ENCODE peak calls at places on chromosomes 11 and 22, in ten cellular contexts. W is CD4-positive, alpha-beta T cell; J is psoas muscle; G is right atrium auricular region; C is CD8-positive, alpha-beta T cell; P is lung; H is adrenal gland; F is tibial nerve; A is kidney; S is effector memory CD4-positive, alpha-beta T cell. M is an unnamed sample. For H3K9me3, the result is how much of the 10 kb centered on the place peaks cover.

GRCh38 chr11:5476184-5476819 is 12.2 kb upstream of the OR52D1 start:
- DNase-seq in W (no peak), J (no peak), G (no peak), C (peak), P (no peak), H (peak), F (peak), A (no peak), S (no peak), M (no peak)

GRCh38 chr11:61782841-61783240 is 9.6 kb downstream of the TMEM258 start:
- DNase-seq in W (no peak), J (peak), G (no peak), C (no peak), P (no peak), H (no peak), F (no peak), A (peak), S (no peak), M (no peak)

GRCh38 chr11:67640021-67640757 is 626 bp upstream of the TBX10 start:
- DNase-seq in W (peak), J (peak), G (no peak), C (peak), P (peak), H (peak), F (peak), A (peak), S (no peak), M (peak)

GRCh38 chr11:102914238-102915043 is 39.7 kb upstream of the MMP12 start:
- DNase-seq in W (no peak), J (no peak), G (no peak), C (no peak), P (no peak), H (peak), F (peak), A (no peak), S (no peak), M (no peak)

GRCh38 chr11:125223901-125224331 is 59.4 kb downstream of the PKNOX2 start:
- DNase-seq in W (no peak), J (no peak), G (no peak), C (no peak), P (no peak), H (no peak), F (no peak), A (no peak), S (no peak), M (no peak)

GRCh38 chr11:19259487-19260345 is 19.0 kb upstream of the E2F8 start:
- DNase-seq in W (peak), J (peak), G (peak), C (peak), P (peak), H (peak), F (peak), A (peak), S (peak), M (peak)

GRCh38 chr11:121067026-121067425 is 34.0 kb upstream of the TECTA start:
- DNase-seq in W (no peak), J (no peak), G (no peak), C (no peak), P (no peak), H (no peak), F (no peak), A (no peak), S (no peak), M (no peak)

GRCh38 chr11:65380460-65381126 is 1.9 kb downstream of the SLC25A45 start:
- DNase-seq in W (no peak), J (no peak), G (no peak), C (no peak), P (no peak), H (no peak), F (no peak), A (peak), S (no peak), M (no peak)

GRCh38 chr11:75668508-75669297 is at the start of gene MAP6:
- DNase-seq in W (no peak), J (peak), G (no peak), C (no peak), P (no peak), H (no peak), F (no peak), A (no peak), S (no peak), M (no peak)

GRCh38 chr11:12253843-12254281 is 123.5 kb upstream of the PARVA start:
- DNase-seq in W (no peak), J (no peak), G (no peak), C (no peak), P (no peak), H (peak), F (no peak), A (no peak), S (no peak), M (no peak)

GRCh38 chr11:120343429-120343828 is 7.2 kb downstream of the ARHGEF12 start:
- DNase-seq in W (no peak), J (no peak), G (no peak), C (no peak), P (no peak), H (no peak), F (no peak), A (no peak), S (no peak), M (no peak)

GRCh38 chr11:61266602-61267001 is 25.6 kb downstream of the PGA5 start:
- DNase-seq in W (no peak), J (no peak), G (no peak), C (no peak), P (no peak), H (no peak), F (no peak), A (no peak), S (no peak), M (no peak)

GRCh38 chr22:35330258-35330861 is 30.7 kb downstream of the TOM1 start:
- DNase-seq in W (peak), J (peak), G (peak), C (peak), P (peak), H (peak), F (peak), A (peak), S (peak), M (peak)

GRCh38 chr11:129932385-129933067 is 37.1 kb upstream of the NFRKB start:
- DNase-seq in W (no peak), J (no peak), G (no peak), C (no peak), P (no peak), H (no peak), F (peak), A (no peak), S (no peak), M (no peak)

GRCh38 chr11:131661137-131661536 is 290.7 kb downstream of the NTM start:
- DNase-seq in W (no peak), J (no peak), G (no peak), C (no peak), P (no peak), H (no peak), F (no peak), A (no peak), S (no peak), M (no peak)

GRCh38 chr11:133467686-133468085 is 64.6 kb downstream of the OPCML start:
- DNase-seq in W (no peak), J (no peak), G (no peak), C (no peak), P (no peak), H (no peak), F (no peak), A (no peak), S (no peak), M (no peak)
- H3K9me3 ChIP-seq in W (under half), J (under half), G (under half), C (under half), P (under half), H (under half), F (under half), A (under half), S (under half), M (under half)

GRCh38 chr22:48713266-48714205 is 1114.1 kb downstream of the BRD1 start:
- DNase-seq in W (no peak), J (peak), G (no peak), C (no peak), P (no peak), H (no peak), F (no peak), A (peak), S (no peak), M (no peak)
- H3K9me3 ChIP-seq in W (under half), J (under half), G (under half), C (under half), P (under half), H (under half), F (under half), A (under half), S (under half), M (under half)

GRCh38 chr22:47250995-47251765 is 488.7 kb downstream of the TBC1D22A start:
- DNase-seq in W (no peak), J (no peak), G (no peak), C (no peak), P (no peak), H (no peak), F (no peak), A (no peak), S (no peak), M (no peak)
- H3K9me3 ChIP-seq in W (under half), J (under half), G (under half), C (under half), P (under half), H (under half), F (under half), A (under half), S (under half), M (under half)

DNA sequence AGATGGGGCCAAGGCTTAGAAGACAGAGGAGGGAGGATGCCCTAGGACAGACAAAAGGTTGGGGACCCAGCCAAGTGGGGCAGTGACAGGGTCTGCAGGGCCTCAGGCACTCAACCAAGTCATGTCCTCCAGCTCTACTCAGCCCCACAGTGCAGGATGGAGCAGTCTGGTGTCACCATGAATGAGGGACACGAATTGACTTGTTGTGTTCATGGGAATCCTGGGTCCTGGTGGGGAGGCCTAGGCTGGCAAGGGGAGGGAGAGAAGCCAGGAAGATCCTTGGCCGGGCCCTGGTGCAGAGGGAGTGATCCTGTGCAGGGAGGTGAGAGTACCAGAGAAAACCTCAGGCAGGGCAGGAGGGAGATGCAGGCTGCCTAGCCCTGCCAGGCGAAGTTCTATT is 12.0 kb downstream of the P2RY6 start:
- DNase-seq in W (no peak), J (no peak), G (no peak), C (no peak), P (no peak), H (no peak), F (no peak), A (no peak), S (no peak), M (no peak)
- H3K9me3 ChIP-seq in W (under half), J (under half), G (under half), C (under half), P (under half), H (under half), F (under half), A (under half), S (under half), M (under half)

GRCh38 chr11:113245216-113245615 is 69.2 kb upstream of the TTC12 start:
- DNase-seq in W (no peak), J (no peak), G (no peak), C (no peak), P (no peak), H (no peak), F (no peak), A (no peak), S (no peak), M (no peak)
- H3K9me3 ChIP-seq in W (under half), J (under half), G (under half), C (under half), P (under half), H (under half), F (under half), A (under half), S (under half), M (under half)

GRCh38 chr11:84780689-84781293 is 846.4 kb downstream of the DLG2 start:
- DNase-seq in W (no peak), J (no peak), G (no peak), C (no peak), P (no peak), H (no peak), F (no peak), A (no peak), S (no peak), M (no peak)
- H3K9me3 ChIP-seq in W (under half), J (under half), G (under half), C (under half), P (under half), H (under half), F (under half), A (under half), S (under half), M (under half)

GRCh38 chr22:48749555-48750227 is 1078.0 kb downstream of the BRD1 start:
- DNase-seq in W (peak), J (no peak), G (peak), C (no peak), P (peak), H (no peak), F (no peak), A (peak), S (no peak), M (no peak)
- H3K9me3 ChIP-seq in W (under half), J (under half), G (under half), C (under half), P (under half), H (under half), F (under half), A (under half), S (under half), M (under half)

DNA sequence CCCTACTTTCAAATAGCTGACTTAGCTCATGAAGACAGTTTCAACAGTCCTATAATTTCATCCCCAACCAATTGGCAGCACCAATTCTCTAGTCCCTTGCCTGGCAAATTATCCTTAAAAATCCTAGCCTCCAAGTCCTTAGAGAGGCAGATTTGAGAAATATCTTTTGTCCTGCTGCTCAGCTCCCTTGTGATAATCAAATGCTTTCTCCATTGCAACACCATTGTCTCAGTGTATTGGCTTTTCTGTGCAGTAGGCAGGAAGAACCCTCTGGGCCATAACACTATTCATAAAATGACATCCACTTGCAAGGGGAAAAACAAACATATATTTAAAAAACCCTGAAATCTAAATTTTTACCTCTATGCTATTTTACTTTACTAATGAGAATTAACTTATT is 89.6 kb downstream of the AASDHPPT start:
- DNase-seq in W (no peak), J (no peak), G (no peak), C (no peak), P (no peak), H (no peak), F (no peak), A (no peak), S (no peak), M (no peak)
- H3K9me3 ChIP-seq in W (under half), J (under half), G (under half), C (under half), P (under half), H (under half), F (under half), A (under half), S (under half), M (under half)

DNA sequence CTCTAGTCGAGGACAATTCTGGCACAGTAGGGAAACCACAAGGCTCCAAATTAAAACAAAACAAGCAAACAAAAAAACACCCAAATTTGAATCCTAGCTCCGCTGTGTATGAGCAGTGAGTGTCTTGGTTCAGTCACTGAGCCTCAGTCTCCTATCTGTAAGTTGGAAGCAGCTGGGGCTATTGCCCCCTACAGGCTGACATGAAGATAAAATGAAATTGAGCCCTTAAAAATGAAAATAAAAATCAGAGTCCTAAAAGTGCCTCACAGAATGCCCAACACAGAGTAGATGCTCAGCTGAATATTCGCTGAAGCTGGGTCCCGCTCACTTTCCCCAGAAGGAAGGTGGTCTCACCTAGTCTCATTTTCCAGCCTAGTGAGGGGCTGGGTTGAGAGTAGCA is 65.2 kb downstream of the PDE2A start:
- DNase-seq in W (no peak), J (no peak), G (no peak), C (no peak), P (no peak), H (no peak), F (no peak), A (no peak), S (no peak), M (no peak)
- H3K9me3 ChIP-seq in W (under half), J (under half), G (under half), C (under half), P (under half), H (under half), F (under half), A (under half), S (under half), M (under half)